ENCODE peak calls at places on chromosomes 1 and 21, in five cellular contexts. W is left ventricle myocardium inferior, J is GM23338, T is left lung, G is adrenal gland. B is an unnamed sample.

GRCh38 chr1:86641318-86641717 is 63.1 kb upstream of the SH3GLB1 start:
- DNase-seq in W (no peak), J (no peak), T (no peak), G (no peak), B (no peak)

GRCh38 chr1:16120940-16121410 is 34.9 kb downstream of the EPHA2 start:
- DNase-seq in W (no peak), J (no peak), T (peak), G (no peak), B (no peak)

GRCh38 chr1:185352067-185352466 is 35.0 kb upstream of the IVNS1ABP start:
- DNase-seq in W (no peak), J (no peak), T (no peak), G (no peak), B (no peak)

GRCh38 chr1:67647036-67647798 is 37.8 kb upstream of the GADD45A start:
- DNase-seq in W (no peak), J (no peak), T (no peak), G (peak), B (peak)

GRCh38 chr21:18840239-18840638 is 436.7 kb upstream of the TMPRSS15 start:
- DNase-seq in W (no peak), J (peak), T (no peak), G (no peak), B (peak)

GRCh38 chr21:46247699-46248460 is 19.3 kb upstream of the LSS start:
- DNase-seq in W (no peak), J (no peak), T (no peak), G (no peak), B (no peak)

GRCh38 chr1:106173101-106173500 is 883.4 kb upstream of the PRMT6 start:
- DNase-seq in W (no peak), J (no peak), T (no peak), G (no peak), B (no peak)

GRCh38 chr1:156247460-156248322 is at the start of gene PAQR6:
- DNase-seq in W (peak), J (peak), T (no peak), G (no peak), B (no peak)

GRCh38 chr1:201888282-201889033 is at the start of gene SHISA4:
- DNase-seq in W (peak), J (peak), T (peak), G (peak), B (peak)

GRCh38 chr1:197312163-197312562 is 44.1 kb downstream of the CRB1 start:
- DNase-seq in W (no peak), J (no peak), T (peak), G (no peak), B (no peak)

GRCh38 chr1:183593356-183593755 is 3.1 kb upstream of the NCF2 start:
- DNase-seq in W (no peak), J (no peak), T (no peak), G (no peak), B (no peak)

GRCh38 chr1:43541721-43542401 is 11.2 kb downstream of the PTPRF start:
- DNase-seq in W (peak), J (no peak), T (peak), G (peak), B (no peak)

GRCh38 chr21:44890338-44890931 is 16.9 kb upstream of the PTTG1IP start:
- DNase-seq in W (peak), J (no peak), T (peak), G (no peak), B (no peak)

GRCh38 chr1:167221126-167221803 is 579 bp downstream of the POU2F1 start:
- DNase-seq in W (peak), J (peak), T (peak), G (no peak), B (peak)

GRCh38 chr1:65001238-65001792 is 35.0 kb upstream of the JAK1 start:
- DNase-seq in W (peak), J (peak), T (peak), G (peak), B (no peak)

GRCh38 chr1:246512230-246512629 is 5.2 kb upstream of the SMYD3 start:
- DNase-seq in W (no peak), J (no peak), T (peak), G (no peak), B (no peak)

GRCh38 chr1:246512635-246513034 is 5.6 kb upstream of the SMYD3 start:
- DNase-seq in W (no peak), J (no peak), T (peak), G (no peak), B (no peak)

GRCh38 chr1:246513041-246513440 is 6.0 kb upstream of the SMYD3 start:
- DNase-seq in W (no peak), J (no peak), T (peak), G (no peak), B (no peak)

GRCh38 chr1:246515390-246516005 is 8.4 kb upstream of the SMYD3 start:
- DNase-seq in W (no peak), J (no peak), T (no peak), G (no peak), B (no peak)

DNA sequence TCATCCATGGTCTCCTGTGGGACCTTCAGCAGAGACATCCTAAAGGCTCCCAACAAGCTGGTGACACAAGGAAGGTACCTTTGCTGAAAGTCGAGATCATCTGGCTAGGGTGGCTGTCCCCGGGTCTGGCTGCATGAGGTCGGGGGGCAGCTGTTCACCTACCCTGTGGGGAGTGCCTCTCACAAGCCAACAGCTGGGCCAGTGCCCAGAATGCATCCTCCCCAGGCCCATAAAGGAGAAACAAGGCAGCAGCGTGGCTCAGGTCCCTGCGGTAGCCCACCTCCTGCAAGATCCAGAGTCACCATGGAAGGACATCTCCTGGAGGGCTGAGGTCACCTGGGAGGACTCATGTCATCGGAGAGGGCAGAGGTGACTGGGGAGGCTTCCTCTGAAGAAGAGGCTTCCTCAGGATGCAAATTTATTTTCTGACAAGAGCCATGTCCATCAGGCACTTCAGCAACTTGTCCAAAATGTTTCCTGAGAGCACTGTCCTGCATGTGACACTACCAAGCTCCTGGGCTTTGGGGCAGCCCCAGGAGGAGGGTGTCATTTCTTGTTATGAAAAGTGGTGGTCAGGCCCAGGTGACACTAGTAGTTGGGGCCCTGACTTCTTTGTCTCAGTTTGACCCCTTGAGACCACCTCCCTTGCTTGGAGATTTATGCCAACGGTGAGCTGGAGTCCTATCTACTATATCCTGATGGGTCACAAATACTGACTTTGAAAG is 6.7 kb upstream of the SMYD3 start:
- DNase-seq in W (no peak), J (no peak), T (peak), G (no peak), B (no peak)
- H3K4me3 ChIP-seq in W (no peak), J (no peak), T (no peak), G (no peak), B (no peak)

GRCh38 chr1:208029381-208030319 is 118.7 kb upstream of the CD34 start:
- DNase-seq in W (no peak), J (no peak), T (no peak), G (no peak), B (peak)
- H3K27ac ChIP-seq in W (peak), J (no peak), T (peak), G (no peak), B (peak)

DNA sequence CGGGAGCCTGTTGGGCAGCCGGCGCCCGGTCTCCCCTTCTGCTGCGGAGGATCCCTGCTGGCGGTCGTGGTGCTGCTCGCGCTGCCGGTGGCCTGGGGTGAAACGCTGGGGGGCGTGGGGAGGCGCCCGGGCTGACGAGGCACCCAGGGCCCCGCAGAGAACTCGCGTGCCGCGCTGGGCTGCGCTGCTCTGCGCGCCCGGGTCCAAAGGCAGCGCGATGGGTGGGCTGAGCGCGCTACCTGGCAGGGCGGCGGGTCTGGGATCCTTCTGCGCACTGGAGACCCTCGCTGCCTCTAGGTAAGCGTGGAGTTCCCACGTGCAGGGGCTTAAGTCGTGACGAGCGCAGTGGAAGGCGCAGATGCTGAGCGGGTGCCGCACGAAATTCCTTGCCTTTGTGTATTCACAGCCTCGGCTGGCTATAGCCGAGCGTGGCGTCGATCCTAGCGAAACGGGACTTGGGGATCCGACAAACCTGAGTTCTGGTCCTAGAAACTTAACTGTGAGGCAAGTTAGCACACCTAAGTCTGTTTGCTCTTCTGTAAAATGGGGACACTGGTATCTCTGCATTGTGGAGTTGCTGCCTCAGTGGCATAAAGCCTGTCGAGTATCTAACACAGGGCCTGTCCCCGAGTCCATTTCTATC is 24.7 kb downstream of the CR1L start:
- DNase-seq in W (no peak), J (no peak), T (peak), G (no peak), B (no peak)
- H3K4me3 ChIP-seq in W (peak), J (peak), T (peak), G (no peak), B (no peak)

GRCh38 chr1:32246888-32247273 is at the start of gene FAM167B:
- DNase-seq in W (peak), J (no peak), T (no peak), G (peak), B (no peak)
- H3K27ac ChIP-seq in W (peak), J (no peak), T (peak), G (no peak), B (no peak)

GRCh38 chr1:228082975-228083870 is 715 bp downstream of the ARF1 start:
- DNase-seq in W (peak), J (peak), T (peak), G (peak), B (peak)

GRCh38 chr1:228084797-228085196 is 2.3 kb downstream of the ARF1 start:
- DNase-seq in W (peak), J (no peak), T (no peak), G (no peak), B (no peak)

GRCh38 chr1:228083871-228084278 is 1.4 kb downstream of the ARF1 start:
- DNase-seq in W (no peak), J (no peak), T (peak), G (no peak), B (no peak)

GRCh38 chr1:228084325-228084724 is 1.8 kb downstream of the ARF1 start:
- DNase-seq in W (no peak), J (no peak), T (no peak), G (no peak), B (no peak)

GRCh38 chr1:228085287-228085926 is 2.9 kb downstream of the ARF1 start:
- DNase-seq in W (peak), J (peak), T (no peak), G (no peak), B (peak)
- H3K4me3 ChIP-seq in W (peak), J (peak), T (peak), G (no peak), B (no peak)

B was measured in SJCRH30.